ENCODE peak calls at places on chromosomes 13 and 19, in five cellular contexts. R is H9, G is mesenchymal stem cell, E is trophoblast cell, Q is IMR-90. P is an unnamed sample.
A peak's percentile ranks its signal among the peaks of the same experiment; 100 is the strongest.

GRCh38 chr19:17686027-17686511 is 2.1 kb downstream of the UNC13A start:
- DNase-seq in R (peak; percentile 58), G (peak; percentile 42), E (no peak), Q (no peak), P (no peak)

GRCh38 chr13:99071666-99072065 is 93.8 kb upstream of the DOCK9 start:
- DNase-seq in R (no peak), G (no peak), E (peak; percentile 66), Q (no peak), P (no peak)

GRCh38 chr19:36089847-36090246 is 21.1 kb upstream of the OVOL3 start:
- DNase-seq in R (no peak), G (no peak), E (peak; percentile 43), Q (no peak), P (no peak)

GRCh38 chr19:39599116-39599515 is 3.2 kb upstream of the LGALS13 start:
- DNase-seq in R (no peak), G (peak; percentile 18), E (peak; percentile 64), Q (peak; percentile 27), P (peak; percentile 53)

GRCh38 chr19:48487544-48487943 is 18.4 kb downstream of the CYTH2 start:
- DNase-seq in R (no peak), G (no peak), E (no peak), Q (no peak), P (no peak)

GRCh38 chr13:90746230-90746629 is 601.3 kb upstream of the MIR17HG start:
- DNase-seq in R (no peak), G (no peak), E (no peak), Q (no peak), P (no peak)

GRCh38 chr19:43789029-43789428 is 8.3 kb upstream of the KCNN4 start:
- DNase-seq in R (no peak), G (peak; percentile 60), E (peak; percentile 61), Q (peak; percentile 56), P (peak; percentile 49)

GRCh38 chr19:35247526-35248309 is 1.1 kb upstream of the LSR start:
- DNase-seq in R (peak; percentile 97), G (no peak), E (peak; percentile 100), Q (no peak), P (peak; percentile 88)

GRCh38 chr13:109274188-109274821 is 512.1 kb downstream of the IRS2 start:
- DNase-seq in R (peak; percentile 63), G (peak; percentile 90), E (peak; percentile 96), Q (peak; percentile 72), P (peak; percentile 82)

GRCh38 chr13:46812398-46812797 is 15.4 kb upstream of the ESD start:
- DNase-seq in R (no peak), G (no peak), E (no peak), Q (no peak), P (no peak)

GRCh38 chr13:29722415-29722814 is 126.9 kb upstream of the SLC7A1 start:
- DNase-seq in R (no peak), G (no peak), E (no peak), Q (no peak), P (no peak)

GRCh38 chr13:64531400-64531799 is 2698.7 kb downstream of the PCDH9 start:
- DNase-seq in R (no peak), G (no peak), E (no peak), Q (no peak), P (no peak)

GRCh38 chr13:36344886-36345437 is 1.2 kb downstream of the SPART start:
- DNase-seq in R (no peak), G (no peak), E (no peak), Q (no peak), P (no peak)

GRCh38 chr19:35222373-35223005 is 6.0 kb downstream of the FAM187B start:
- DNase-seq in R (no peak), G (no peak), E (no peak), Q (no peak), P (no peak)

GRCh38 chr13:35826626-35827254 is 304.4 kb downstream of the DCLK1 start:
- DNase-seq in R (peak; percentile 41), G (no peak), E (peak; percentile 19), Q (no peak), P (no peak)

GRCh38 chr13:99958402-99959126 is 13.0 kb downstream of the ZIC5 start:
- DNase-seq in R (peak; percentile 69), G (no peak), E (no peak), Q (no peak), P (no peak)

GRCh38 chr19:17762505-17763229 is 11.4 kb downstream of the FCHO1 start:
- DNase-seq in R (peak; percentile 97), G (peak; percentile 73), E (peak; percentile 51), Q (peak; percentile 62), P (peak; percentile 84)

GRCh38 chr19:11479470-11480080 is 1.3 kb downstream of the ELAVL3 start:
- DNase-seq in R (peak; percentile 92), G (no peak), E (peak; percentile 49), Q (no peak), P (peak; percentile 50)

GRCh38 chr19:52453324-52454094 is at the start of gene ZNF578:
- DNase-seq in R (no peak), G (peak; percentile 76), E (peak; percentile 83), Q (peak; percentile 84), P (peak; percentile 5)

GRCh38 chr13:80562423-80562822 is 221.5 kb upstream of the SPRY2 start:
- DNase-seq in R (no peak), G (no peak), E (no peak), Q (no peak), P (no peak)

GRCh38 chr13:43749503-43749902 is 37.3 kb downstream of the ENOX1 start:
- DNase-seq in R (no peak), G (no peak), E (no peak), Q (no peak), P (no peak)

GRCh38 chr19:16018801-16019551 is 57.3 kb upstream of the TPM4 start:
- DNase-seq in R (peak; percentile 24), G (no peak), E (no peak), Q (no peak), P (no peak)

GRCh38 chr19:33080761-33081681 is at the start of gene GPATCH1:
- DNase-seq in R (peak; percentile 91), G (peak; percentile 88), E (peak; percentile 91), Q (peak; percentile 73), P (peak; percentile 86)

GRCh38 chr13:93420887-93421286 is 194.3 kb downstream of the GPC6 start:
- DNase-seq in R (no peak), G (no peak), E (no peak), Q (no peak), P (no peak)

GRCh38 chr13:19586904-19587634 is 25.7 kb upstream of the TPTE2 start:
- DNase-seq in R (no peak), G (no peak), E (peak; percentile 55), Q (peak; percentile 34), P (no peak)

GRCh38 chr19:52689804-52690394 is 44.9 kb downstream of the ZNF611 start:
- DNase-seq in R (peak; percentile 45), G (no peak), E (no peak), Q (no peak), P (no peak)

GRCh38 chr19:35673121-35673804 is 6.9 kb downstream of the UPK1A start:
- DNase-seq in R (peak; percentile 83), G (peak; percentile 75), E (peak; percentile 88), Q (peak; percentile 62), P (no peak)

GRCh38 chr19:3359850-3360493 is 6.4 kb upstream of the NFIC start:
- DNase-seq in R (no peak), G (no peak), E (peak; percentile 59), Q (no peak), P (no peak)

GRCh38 chr19:8567522-8568172 is 9.6 kb downstream of the MYO1F start:
- DNase-seq in R (no peak), G (no peak), E (no peak), Q (no peak), P (no peak)

GRCh38 chr13:19960673-19961015 is 2.1 kb downstream of the ZMYM2 start:
- DNase-seq in R (no peak), G (peak; percentile 40), E (peak; percentile 4), Q (no peak), P (no peak)

GRCh38 chr13:114065926-114066774 is 66.3 kb downstream of the RASA3 start:
- DNase-seq in R (no peak), G (no peak), E (no peak), Q (no peak), P (no peak)

GRCh38 chr19:2719910-2720776 is 1.0 kb downstream of the DIRAS1 start:
- DNase-seq in R (peak; percentile 63), G (peak; percentile 24), E (no peak), Q (peak; percentile 40), P (no peak)

GRCh38 chr19:5623397-5624153 is 692 bp downstream of the SAFB start:
- DNase-seq in R (no peak), G (peak; percentile 17), E (peak; percentile 13), Q (no peak), P (no peak)

GRCh38 chr13:58680115-58680514 is 1048.6 kb downstream of the PCDH17 start:
- DNase-seq in R (peak; percentile 46), G (no peak), E (no peak), Q (no peak), P (no peak)

GRCh38 chr19:13241321-13242104 is 91.3 kb downstream of the IER2 start:
- DNase-seq in R (peak; percentile 52), G (no peak), E (no peak), Q (no peak), P (no peak)

GRCh38 chr13:85536706-85537105 is 262.5 kb downstream of the SLITRK6 start:
- DNase-seq in R (no peak), G (no peak), E (no peak), Q (peak; percentile 64), P (no peak)

GRCh38 chr13:80740076-80740475 is 399.1 kb upstream of the SPRY2 start:
- DNase-seq in R (no peak), G (no peak), E (no peak), Q (no peak), P (no peak)

GRCh38 chr13:30520571-30520970 is 54.8 kb upstream of the HMGB1 start:
- DNase-seq in R (no peak), G (no peak), E (no peak), Q (peak; percentile 85), P (no peak)

GRCh38 chr13:49495783-49496762 is at the start of gene PHF11:
- DNase-seq in R (peak; percentile 74), G (peak; percentile 89), E (peak; percentile 93), Q (peak; percentile 76), P (peak; percentile 46)
- H3K4ac ChIP-seq in R (no peak within 1 kb of the TSS), G (peak within 1 kb of the TSS; percentile 96), E (peak within 1 kb of the TSS; percentile 19), Q (peak within 1 kb of the TSS; percentile 82), P (no peak within 1 kb of the TSS)

GRCh38 chr13:33434676-33435075 is 149.1 kb upstream of the STARD13 start:
- DNase-seq in R (no peak), G (no peak), E (no peak), Q (no peak), P (no peak)
- H3K14ac ChIP-seq in R (no peak overlapping the region), G (no peak overlapping the region), E (no peak overlapping the region), Q (no peak overlapping the region), P (no peak overlapping the region)

GRCh38 chr13:22506286-22506685 is 674.5 kb upstream of the SGCG start:
- DNase-seq in R (no peak), G (peak; percentile 2), E (no peak), Q (no peak), P (peak; percentile 31)
- H3K27ac ChIP-seq in R (no peak overlapping the region), G (no peak overlapping the region), E (no peak overlapping the region), Q (no peak overlapping the region), P (no peak overlapping the region)

GRCh38 chr19:50383852-50384684 is at the start of gene POLD1:
- DNase-seq in R (peak; percentile 98), G (peak; percentile 97), E (peak; percentile 99), Q (peak; percentile 96), P (peak; percentile 98)
- H3K4ac ChIP-seq in R (no peak within 1 kb of the TSS), G (peak within 1 kb of the TSS; percentile 47), E (peak within 1 kb of the TSS; percentile 37), Q (peak within 1 kb of the TSS; percentile 81), P (peak within 1 kb of the TSS; percentile 14)

GRCh38 chr13:21233086-21233485 is 56.6 kb downstream of the MRPL57 start:
- DNase-seq in R (no peak), G (no peak), E (no peak), Q (no peak), P (no peak)
- H3K14ac ChIP-seq in R (no peak overlapping the region), G (no peak overlapping the region), E (no peak overlapping the region), Q (no peak overlapping the region), P (no peak overlapping the region)

P was measured in neuronal stem cell.